ENCODE peak calls at places on chromosomes 5 and 9, in ten cellular contexts. Q is Peyer's patch; Y is small intestine; H is tibial nerve; M is endodermal cell; N is naive thymus-derived CD4-positive, alpha-beta T cell; J is PC-3; G is heart right ventricle; F is CD4-positive, CD25-positive, alpha-beta regulatory T cell; X is HepG2. U is an unnamed sample. For H3K4me1, H3K36me3 and H3K27me3, the result is how much of the 10 kb centered on the place peaks cover.

GRCh38 chr9:17005085-17005484 is 129.8 kb upstream of the CNTLN start:
- DNase-seq in Q (no peak), Y (peak), H (no peak), M (peak), N (no peak), J (peak), G (peak), F (no peak), X (peak), U (peak)

GRCh38 chr9:70352356-70352755 is 62.1 kb downstream of the KLF9 start:
- DNase-seq in Q (no peak), Y (no peak), H (no peak), M (no peak), N (no peak), J (peak), G (no peak), F (no peak), X (no peak), U (no peak)

GRCh38 chr9:99040911-99041582 is 63.9 kb upstream of the TGFBR1 start:
- DNase-seq in Q (no peak), Y (no peak), H (no peak), M (peak), N (no peak), J (peak), G (no peak), F (no peak), X (no peak), U (no peak)

GRCh38 chr9:130368631-130369103 is 76.1 kb upstream of the ASS1 start:
- DNase-seq in Q (no peak), Y (no peak), H (no peak), M (peak), N (no peak), J (no peak), G (no peak), F (no peak), X (no peak), U (peak)

GRCh38 chr5:76960004-76960625 is 7.3 kb downstream of the CRHBP start:
- DNase-seq in Q (no peak), Y (no peak), H (no peak), M (peak), N (no peak), J (no peak), G (no peak), F (no peak), X (no peak), U (no peak)

GRCh38 chr5:181054138-181054537 is 14.1 kb downstream of the BTNL9 start:
- DNase-seq in Q (no peak), Y (no peak), H (no peak), M (peak), N (no peak), J (no peak), G (no peak), F (no peak), X (no peak), U (no peak)

GRCh38 chr9:3337515-3337914 is 188.3 kb downstream of the RFX3 start:
- DNase-seq in Q (no peak), Y (no peak), H (no peak), M (no peak), N (no peak), J (peak), G (no peak), F (no peak), X (no peak), U (no peak)

GRCh38 chr9:123174887-123175518 is 93.4 kb downstream of the STRBP start:
- DNase-seq in Q (no peak), Y (no peak), H (no peak), M (no peak), N (no peak), J (no peak), G (no peak), F (no peak), X (no peak), U (no peak)

GRCh38 chr5:169157064-169157463 is 143.9 kb downstream of the SLIT3 start:
- DNase-seq in Q (no peak), Y (no peak), H (no peak), M (no peak), N (no peak), J (peak), G (no peak), F (no peak), X (no peak), U (no peak)

GRCh38 chr5:1762878-1763547 is 36.6 kb downstream of the MRPL36 start:
- DNase-seq in Q (no peak), Y (no peak), H (no peak), M (peak), N (no peak), J (no peak), G (no peak), F (no peak), X (no peak), U (no peak)

GRCh38 chr5:178305801-178306200 is 73.2 kb upstream of the PHYKPL start:
- DNase-seq in Q (no peak), Y (no peak), H (no peak), M (no peak), N (no peak), J (no peak), G (peak), F (no peak), X (no peak), U (no peak)

GRCh38 chr9:91320299-91320698 is 41.4 kb downstream of the AUH start:
- DNase-seq in Q (no peak), Y (no peak), H (no peak), M (no peak), N (no peak), J (no peak), G (no peak), F (no peak), X (no peak), U (no peak)

GRCh38 chr5:120055858-120056257 is 408.2 kb upstream of the PRR16 start:
- DNase-seq in Q (no peak), Y (no peak), H (no peak), M (no peak), N (no peak), J (peak), G (no peak), F (no peak), X (no peak), U (no peak)

GRCh38 chr9:130429831-130430230 is 14.9 kb upstream of the ASS1 start:
- DNase-seq in Q (no peak), Y (no peak), H (no peak), M (no peak), N (no peak), J (no peak), G (no peak), F (no peak), X (no peak), U (no peak)

GRCh38 chr5:144742376-144742775 is 571.7 kb downstream of the KCTD16 start:
- DNase-seq in Q (no peak), Y (no peak), H (no peak), M (no peak), N (no peak), J (no peak), G (no peak), F (no peak), X (no peak), U (no peak)

GRCh38 chr5:83265318-83265717 is 188.0 kb downstream of the XRCC4 start:
- DNase-seq in Q (no peak), Y (peak), H (no peak), M (no peak), N (no peak), J (peak), G (no peak), F (no peak), X (peak), U (no peak)

GRCh38 chr9:116213673-116214047 is 60.1 kb downstream of the PAPPA start:
- DNase-seq in Q (no peak), Y (no peak), H (no peak), M (no peak), N (no peak), J (no peak), G (no peak), F (no peak), X (no peak), U (no peak)

DNA sequence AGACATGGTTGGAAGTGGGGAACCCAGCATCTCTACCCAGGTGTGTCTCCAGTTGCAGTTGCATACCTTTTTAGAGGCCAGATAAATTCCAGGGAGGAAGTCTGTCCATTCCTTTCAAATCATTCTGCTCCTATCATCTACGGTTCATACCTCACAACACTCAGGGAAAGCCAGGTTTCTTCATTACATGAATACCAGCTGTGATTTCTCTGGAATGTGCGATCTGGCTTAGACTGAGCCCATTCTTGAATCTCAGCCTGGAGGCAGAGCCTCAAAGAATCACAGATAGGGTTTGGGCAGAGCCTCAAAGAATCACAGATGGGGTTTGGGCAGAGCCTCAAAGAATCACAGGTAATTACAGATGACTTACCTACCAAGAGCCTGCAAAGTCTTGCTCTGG is 7.2 kb downstream of the P4HA2 start:
- DNase-seq in Q (no peak), Y (no peak), H (no peak), M (no peak), N (no peak), J (no peak), G (no peak), F (no peak), X (no peak), U (no peak)
- H3K4me1 ChIP-seq in Q (under half), Y (under half), H (under half), M (under half), N (under half), J (under half), G (half or more), F (under half), X (under half), U (under half)

GRCh38 chr5:10401499-10401898 is 40.2 kb upstream of the ROPN1L start:
- DNase-seq in Q (no peak), Y (no peak), H (no peak), M (no peak), N (no peak), J (no peak), G (no peak), F (no peak), X (no peak), U (no peak)

GRCh38 chr5:10399839-10400238 is 41.8 kb upstream of the ROPN1L start:
- DNase-seq in Q (no peak), Y (no peak), H (no peak), M (no peak), N (no peak), J (no peak), G (no peak), F (no peak), X (no peak), U (no peak)

GRCh38 chr5:10400834-10401233 is 40.8 kb upstream of the ROPN1L start:
- DNase-seq in Q (no peak), Y (no peak), H (peak), M (no peak), N (no peak), J (no peak), G (no peak), F (no peak), X (no peak), U (no peak)

GRCh38 chr5:10403829-10404228 is 37.9 kb upstream of the ROPN1L start:
- DNase-seq in Q (no peak), Y (no peak), H (no peak), M (no peak), N (no peak), J (no peak), G (no peak), F (no peak), X (no peak), U (no peak)

DNA sequence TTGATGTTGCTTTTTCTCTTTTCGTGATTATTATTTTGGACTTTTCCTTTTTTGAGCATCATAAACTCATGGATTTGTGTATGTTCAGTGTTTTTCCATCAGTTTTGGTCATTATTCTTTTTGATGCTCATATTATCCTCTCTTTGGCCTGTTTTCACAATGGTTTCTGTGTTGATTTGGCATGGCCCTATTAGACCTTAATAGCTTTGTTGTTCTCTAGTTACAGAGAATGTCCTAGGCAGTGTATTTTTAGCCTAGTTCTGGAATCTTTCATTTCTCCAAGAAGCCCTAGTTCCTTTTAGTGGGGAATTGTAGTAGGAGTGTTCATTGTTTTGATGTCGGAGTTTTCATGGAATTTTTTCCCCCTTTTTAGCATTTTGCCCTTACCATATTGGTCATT is 41.3 kb upstream of the ROPN1L start:
- DNase-seq in Q (no peak), Y (no peak), H (no peak), M (no peak), N (no peak), J (no peak), G (no peak), F (no peak), X (no peak), U (no peak)
- H3K36me3 ChIP-seq in Q (under half), Y (under half), H (under half), M (half or more), N (under half), J (half or more), G (under half), F (half or more), X (half or more), U (half or more)

DNA sequence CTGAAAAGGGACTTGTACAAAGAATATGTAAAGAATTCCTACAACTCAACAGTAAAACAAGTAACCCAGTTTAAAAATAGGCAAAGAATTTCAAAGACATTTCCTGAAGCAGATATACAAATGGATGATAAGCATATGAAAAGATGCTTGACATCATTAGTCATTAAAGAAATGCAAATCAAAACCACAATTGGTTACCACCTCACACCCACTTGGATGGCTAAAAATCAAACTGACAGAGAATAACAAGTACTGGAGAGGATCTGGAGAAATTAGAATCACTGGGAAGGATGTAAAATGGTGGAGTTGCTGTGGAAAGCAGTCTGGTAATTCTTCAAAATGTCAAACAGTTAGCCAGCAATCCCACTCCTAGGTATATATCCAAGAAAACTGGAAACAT is 12.5 kb upstream of the FOXE1 start:
- DNase-seq in Q (no peak), Y (no peak), H (no peak), M (no peak), N (no peak), J (no peak), G (no peak), F (no peak), X (no peak), U (peak)
- H3K27me3 ChIP-seq in Q (under half), Y (under half), H (under half), M (half or more), N (under half), J (under half), G (half or more), F (under half), X (under half), U (under half)

GRCh38 chr9:125763373-125763772 is 16.2 kb downstream of the PBX3 start:
- DNase-seq in Q (no peak), Y (no peak), H (no peak), M (no peak), N (no peak), J (peak), G (no peak), F (no peak), X (peak), U (peak)
- H3K4me1 ChIP-seq in Q (under half), Y (under half), H (under half), M (under half), N (under half), J (under half), G (half or more), F (under half), X (under half), U (under half)

GRCh38 chr9:134039386-134040175 is 14.3 kb downstream of the BRD3OS start:
- DNase-seq in Q (no peak), Y (no peak), H (no peak), M (no peak), N (no peak), J (no peak), G (no peak), F (no peak), X (no peak), U (no peak)
- H3K36me3 ChIP-seq in Q (under half), Y (under half), H (half or more), M (half or more), N (under half), J (under half), G (under half), F (under half), X (half or more), U (half or more)

DNA sequence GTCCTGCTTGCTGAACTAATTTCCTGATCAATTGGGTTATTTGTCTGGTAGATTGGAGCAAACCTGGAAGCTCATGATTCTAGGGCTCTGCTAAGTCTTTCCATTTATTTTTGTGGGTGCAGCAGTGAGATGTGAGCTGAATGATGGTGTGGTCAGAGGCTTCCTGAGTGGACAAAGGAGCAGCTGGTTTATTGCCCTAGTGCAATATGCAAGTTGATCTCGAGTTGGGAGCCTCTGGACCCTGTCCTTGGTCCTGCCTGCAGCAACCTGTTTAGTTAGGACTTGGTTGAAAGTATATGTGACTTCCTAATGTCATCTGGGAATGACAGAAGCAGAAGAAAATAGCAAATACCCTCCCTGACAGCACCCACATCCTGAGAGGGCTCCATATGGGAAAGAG is 4.2 kb upstream of the UNC5A start:
- DNase-seq in Q (no peak), Y (no peak), H (no peak), M (peak), N (no peak), J (peak), G (no peak), F (no peak), X (no peak), U (no peak)
- H3K27me3 ChIP-seq in Q (under half), Y (under half), H (under half), M (half or more), N (under half), J (under half), G (half or more), F (under half), X (under half), U (under half)

GRCh38 chr9:76379494-76379893 is 14.7 kb downstream of the RFK start:
- DNase-seq in Q (no peak), Y (no peak), H (no peak), M (no peak), N (no peak), J (peak), G (no peak), F (no peak), X (no peak), U (no peak)

GRCh38 chr9:76374702-76375543 is 19.3 kb downstream of the RFK start:
- DNase-seq in Q (no peak), Y (peak), H (peak), M (peak), N (no peak), J (peak), G (peak), F (no peak), X (peak), U (peak)

GRCh38 chr9:76373777-76374474 is 20.3 kb downstream of the RFK start:
- DNase-seq in Q (no peak), Y (peak), H (no peak), M (no peak), N (no peak), J (no peak), G (no peak), F (no peak), X (no peak), U (no peak)

GRCh38 chr9:76378367-76379073 is 15.7 kb downstream of the RFK start:
- DNase-seq in Q (no peak), Y (no peak), H (no peak), M (no peak), N (no peak), J (no peak), G (no peak), F (no peak), X (no peak), U (no peak)

DNA sequence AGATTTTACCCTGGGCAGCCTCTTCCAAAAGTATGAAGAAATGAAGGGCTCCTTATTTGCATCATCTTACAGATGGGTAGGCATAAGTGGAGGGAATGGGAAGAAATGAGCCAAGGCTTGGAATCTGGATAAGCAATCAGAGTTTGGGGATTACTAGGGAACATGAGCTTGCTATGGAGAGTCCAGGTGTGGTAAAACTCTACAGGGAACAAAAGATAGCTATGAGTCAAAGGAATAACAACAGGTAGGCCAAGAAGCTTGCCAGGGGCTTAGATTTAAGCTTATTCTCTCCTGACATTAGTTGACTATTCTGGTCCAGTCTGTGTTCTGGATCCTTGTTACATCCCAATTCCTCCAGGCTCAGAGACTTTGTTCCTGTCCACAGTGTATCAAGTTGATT is 16.4 kb downstream of the RFK start:
- DNase-seq in Q (no peak), Y (no peak), H (no peak), M (no peak), N (no peak), J (no peak), G (no peak), F (no peak), X (no peak), U (no peak)
- H3K4me1 ChIP-seq in Q (under half), Y (under half), H (under half), M (under half), N (under half), J (under half), G (under half), F (under half), X (under half), U (under half)

U was measured in HAP-1.